ENCODE peak calls at places on chromosomes 1 and 21, in six cellular contexts. E is pancreas, Y is adrenal gland, O is choroid plexus epithelial cell, U is fibroblast of pulmonary artery, S is heart left ventricle. V is an unnamed sample.

GRCh38 chr1:184465489-184466146 is 78.8 kb downstream of the C1orf21 start:
- DNase-seq in E (no peak), S (peak), Y (no peak), O (peak), U (peak), V (no peak)

GRCh38 chr1:163296504-163296903 is 25.2 kb upstream of the NUF2 start:
- DNase-seq in O (no peak), E (no peak), Y (no peak), S (no peak), U (no peak), V (no peak)

GRCh38 chr1:236576004-236576403 is 28.3 kb downstream of the HEATR1 start:
- DNase-seq in E (no peak), O (peak), U (peak), Y (no peak), S (no peak), V (no peak)

GRCh38 chr1:119372493-119373086 is 4.0 kb downstream of the HAO2 start:
- DNase-seq in U (peak), E (no peak), O (peak), Y (peak), S (no peak), V (no peak)

GRCh38 chr1:95716097-95716496 is 482.1 kb downstream of the RWDD3 start:
- DNase-seq in U (no peak), E (no peak), Y (no peak), S (no peak), O (no peak), V (no peak)

GRCh38 chr1:58981392-58981791 is 197.5 kb upstream of the JUN start:
- DNase-seq in E (no peak), O (no peak), Y (no peak), S (no peak), U (no peak), V (no peak)

GRCh38 chr1:98086796-98087195 is 166.0 kb upstream of the DPYD start:
- DNase-seq in E (no peak), S (no peak), U (peak), Y (no peak), O (peak), V (no peak)

GRCh38 chr21:44763451-44764318 is 37.9 kb downstream of the UBE2G2 start:
- DNase-seq in U (no peak), S (no peak), Y (no peak), O (no peak), E (no peak), V (no peak)

GRCh38 chr21:15276243-15276642 is 211.4 kb upstream of the NRIP1 start:
- DNase-seq in U (peak), S (no peak), Y (no peak), O (no peak), E (no peak), V (no peak)

GRCh38 chr1:7595338-7595737 is 175.8 kb upstream of the VAMP3 start:
- DNase-seq in Y (no peak), O (no peak), E (no peak), U (no peak), S (no peak), V (no peak)

GRCh38 chr1:160830321-160831153 is 32.1 kb downstream of the CD244 start:
- DNase-seq in U (peak), E (peak), O (peak), Y (peak), S (peak), V (peak)

GRCh38 chr21:35503646-35504045 is 454.5 kb upstream of the RUNX1 start:
- DNase-seq in E (no peak), S (peak), Y (peak), O (peak), U (peak), V (no peak)

GRCh38 chr1:11691302-11691914 is at the start of gene DRAXIN:
- DNase-seq in O (no peak), S (no peak), E (no peak), U (no peak), Y (no peak), V (no peak)

GRCh38 chr1:10267319-10267718 is 56.9 kb downstream of the KIF1B start:
- DNase-seq in E (no peak), U (peak), S (no peak), O (no peak), Y (peak), V (no peak)

GRCh38 chr1:54794401-54795099 is 6.6 kb downstream of the TTC22 start:
- DNase-seq in Y (no peak), U (no peak), O (peak), E (no peak), S (no peak), V (no peak)

GRCh38 chr1:59436637-59437036 is 139.7 kb downstream of the FGGY start:
- DNase-seq in O (no peak), U (no peak), S (no peak), E (no peak), Y (no peak), V (no peak)

GRCh38 chr1:101158424-101158823 is 78.4 kb upstream of the S1PR1 start:
- DNase-seq in S (no peak), E (no peak), U (no peak), Y (no peak), O (no peak), V (no peak)

GRCh38 chr1:234108921-234109320 is 204.4 kb downstream of the SLC35F3 start:
- DNase-seq in U (no peak), S (no peak), Y (no peak), E (no peak), O (no peak), V (no peak)

GRCh38 chr1:164777518-164777917 is 218.5 kb downstream of the PBX1 start:
- DNase-seq in U (no peak), S (no peak), O (no peak), Y (no peak), E (no peak), V (no peak)

GRCh38 chr1:6494627-6495026 is 3.2 kb upstream of the PLEKHG5 start:
- DNase-seq in O (no peak), E (no peak), U (no peak), S (peak), Y (no peak), V (no peak)

GRCh38 chr1:41246568-41246967 is 4.5 kb upstream of the SCMH1 start:
- DNase-seq in S (no peak), Y (no peak), E (no peak), O (no peak), U (no peak), V (no peak)

GRCh38 chr1:52632732-52633290 is at the start of gene SHISAL2A:
- DNase-seq in O (no peak), Y (peak), S (peak), E (peak), U (peak), V (peak)

GRCh38 chr1:75131593-75132420 is 2.4 kb upstream of the LHX8 start:
- DNase-seq in O (no peak), E (no peak), S (no peak), Y (no peak), U (no peak), V (no peak)

GRCh38 chr1:226730826-226731225 is 8.3 kb downstream of the ITPKB start:
- DNase-seq in S (no peak), U (no peak), Y (no peak), E (no peak), O (no peak), V (no peak)

GRCh38 chr21:44552136-44552535 is 831 bp upstream of the KRTAP10-2 start:
- DNase-seq in O (no peak), E (no peak), U (no peak), Y (no peak), S (no peak), V (no peak)

GRCh38 chr21:22711636-22712035 is 1713.4 kb downstream of the NCAM2 start:
- DNase-seq in O (peak), U (peak), S (no peak), Y (no peak), E (no peak), V (no peak)

GRCh38 chr1:25431495-25432363 is 1.0 kb downstream of the MACO1 start:
- DNase-seq in E (peak), S (peak), O (no peak), Y (peak), U (no peak), V (no peak)

GRCh38 chr1:231806623-231807470 is 180.3 kb downstream of the DISC1 start:
- DNase-seq in E (peak), U (peak), Y (peak), O (peak), S (peak), V (peak)

GRCh38 chr1:170765712-170766330 is 101.9 kb downstream of the PRRX1 start:
- DNase-seq in U (peak), Y (no peak), O (peak), E (no peak), S (no peak), V (no peak)

GRCh38 chr1:234478152-234478480 is 863 bp downstream of the TARBP1 start:
- DNase-seq in Y (peak), S (no peak), O (peak), E (peak), U (peak), V (peak)

GRCh38 chr1:36732038-36732402 is 249.3 kb upstream of the CSF3R start:
- DNase-seq in S (no peak), U (no peak), E (no peak), Y (no peak), O (no peak), V (no peak)

GRCh38 chr1:24707659-24708058 is 37.6 kb upstream of the CLIC4 start:
- DNase-seq in Y (no peak), O (peak), U (peak), S (no peak), E (no peak), V (no peak)

GRCh38 chr1:180309338-180309737 is 79.3 kb downstream of the LHX4 start:
- DNase-seq in S (no peak), Y (no peak), U (peak), O (peak), E (no peak), V (no peak)

GRCh38 chr1:222387020-222387816 is 160.7 kb downstream of the HHIPL2 start:
- DNase-seq in E (no peak), O (no peak), Y (no peak), U (no peak), S (no peak), V (no peak)

GRCh38 chr1:220224611-220225124 is 47.6 kb downstream of the RAB3GAP2 start:
- DNase-seq in U (no peak), O (no peak), Y (no peak), E (no peak), S (no peak), V (no peak)
- H3K4me3 ChIP-seq in U (no peak), O (no peak), Y (no peak), E (no peak), S (no peak), V (no peak)

DNA sequence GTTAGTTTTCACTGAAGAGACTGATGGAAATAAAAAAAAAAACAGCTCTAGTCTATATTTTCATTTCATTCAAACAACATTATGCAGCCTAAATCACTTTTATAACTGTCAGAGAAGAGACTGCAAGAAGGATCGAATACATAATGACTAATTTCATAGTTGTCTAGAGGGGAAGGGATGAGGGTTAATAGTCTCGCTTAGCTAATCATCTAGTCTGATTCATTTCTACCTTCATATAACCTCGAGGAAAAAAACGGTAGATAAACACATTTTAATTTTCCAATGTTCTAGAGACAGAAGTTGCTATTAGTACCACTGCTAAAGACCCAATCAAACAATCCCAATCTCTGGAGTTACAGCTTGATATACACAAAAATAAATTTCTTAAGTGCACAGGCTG is 3.5 kb downstream of the FUBP1 start:
- DNase-seq in O (peak), U (peak), S (no peak), E (no peak), Y (no peak), V (no peak)
- H3K4me3 ChIP-seq in O (peak), U (peak), S (peak), E (no peak), Y (no peak), V (peak)

GRCh38 chr1:229578168-229579100 is 19.9 kb upstream of the ABCB10 start:
- DNase-seq in Y (no peak), U (no peak), S (no peak), E (no peak), O (no peak), V (no peak)
- H3K4me3 ChIP-seq in Y (no peak), U (peak), S (no peak), E (no peak), O (no peak), V (peak)

GRCh38 chr21:28790335-28790734 is 202.3 kb downstream of the LTN1 start:
- DNase-seq in S (no peak), O (no peak), Y (no peak), U (no peak), E (no peak), V (no peak)
- H3K4me3 ChIP-seq in S (no peak), O (no peak), Y (no peak), U (no peak), E (no peak), V (no peak)

DNA sequence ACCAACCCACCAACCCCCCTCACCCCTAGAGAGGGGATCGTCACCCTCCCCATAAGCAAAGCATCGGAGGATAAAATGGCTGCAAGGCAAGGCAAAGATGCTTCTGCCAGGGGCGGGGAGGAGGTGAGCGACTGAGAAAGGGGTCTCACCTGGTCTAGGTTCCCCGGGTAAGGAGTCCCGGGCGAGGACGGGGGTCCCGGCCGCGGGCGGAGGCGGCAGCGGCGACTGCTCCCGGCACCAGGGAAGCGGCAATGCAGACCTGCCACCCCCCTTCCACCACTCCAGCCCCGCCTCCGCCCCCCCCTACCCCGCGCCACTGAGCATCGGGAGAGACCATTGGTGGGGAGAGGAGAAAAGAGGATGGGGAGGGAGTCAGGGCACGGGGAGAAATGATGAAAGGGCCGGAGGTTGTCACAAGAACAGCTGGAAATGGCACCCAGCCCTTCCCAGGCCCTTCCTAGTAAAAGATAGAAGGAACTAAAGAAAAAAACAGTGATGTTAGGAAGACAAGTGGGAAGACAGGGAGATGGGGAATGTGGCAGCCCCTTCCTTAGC is at the start of gene SV2A:
- DNase-seq in Y (peak), O (peak), U (peak), E (no peak), S (no peak), V (peak)
- H3K4me3 ChIP-seq in Y (peak), O (peak), U (peak), E (no peak), S (peak), V (peak)

DNA sequence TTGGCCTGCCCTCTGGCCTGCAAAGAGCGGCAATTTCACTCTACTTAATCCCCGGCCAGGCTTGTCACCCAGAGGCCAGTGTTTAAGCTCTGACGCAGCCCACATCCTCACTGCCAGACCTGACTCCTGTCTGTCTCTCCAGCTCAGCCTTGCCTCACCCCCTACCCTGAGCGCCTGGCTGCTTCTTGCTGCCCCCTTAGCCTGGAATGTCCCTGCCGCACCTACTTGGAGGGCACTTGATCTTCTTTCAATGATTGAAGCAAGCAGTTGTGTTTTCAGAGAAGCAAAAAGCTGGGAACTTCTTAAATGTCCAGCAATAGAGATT is 87.4 kb upstream of the ZBTB40 start:
- DNase-seq in Y (no peak), U (no peak), E (no peak), O (no peak), S (no peak), V (no peak)
- H3K4me3 ChIP-seq in Y (no peak), U (no peak), E (no peak), O (no peak), S (no peak), V (no peak)

DNA sequence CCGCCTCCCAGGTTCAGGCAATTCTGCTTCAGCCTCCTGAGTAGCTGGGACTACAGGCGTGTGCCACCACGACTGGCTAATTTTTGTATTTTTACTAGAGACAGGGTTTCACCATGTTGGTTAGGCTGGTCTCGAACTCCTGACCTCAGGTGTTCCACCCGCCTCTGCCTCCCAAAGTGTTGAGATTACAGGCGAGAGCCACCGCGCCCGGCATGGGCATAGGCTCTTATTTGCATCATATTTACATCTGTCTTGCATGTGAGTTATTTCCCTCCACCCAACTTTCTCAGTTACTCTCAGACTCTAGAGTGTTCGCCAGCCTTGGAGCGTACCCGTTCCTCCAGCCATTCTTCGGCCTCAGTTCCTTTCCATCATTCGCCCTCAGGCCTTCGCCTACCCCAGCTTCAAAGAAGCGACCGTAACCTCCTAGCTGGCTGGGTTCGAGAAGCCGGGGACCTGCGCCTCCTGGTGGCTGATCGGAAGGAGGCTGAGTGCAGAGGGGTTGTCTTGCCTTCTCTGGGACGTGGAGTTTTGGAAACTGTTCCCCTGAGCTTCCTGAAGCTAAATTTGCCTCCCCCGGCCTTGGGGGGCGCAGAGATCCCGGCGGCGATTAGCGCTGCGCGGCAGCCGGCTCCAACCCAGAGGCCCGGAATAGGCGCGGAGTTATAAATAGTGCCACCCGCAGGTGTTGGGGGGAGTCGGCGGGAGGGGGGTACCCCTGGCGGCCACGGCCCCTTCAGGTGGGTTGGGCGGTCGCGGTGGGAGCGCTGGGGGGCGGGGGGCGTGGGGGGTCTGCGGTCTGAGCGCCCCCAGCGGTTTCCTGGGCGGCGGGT is 3.6 kb upstream of the ZBTB7B start:
- DNase-seq in S (peak), U (peak), O (peak), Y (peak), E (no peak), V (peak)
- H3K4me3 ChIP-seq in S (peak), U (peak), O (peak), Y (no peak), E (peak), V (peak)

GRCh38 chr1:205319081-205320018 is 2.2 kb downstream of the NUAK2 start:
- DNase-seq in Y (peak), S (peak), E (peak), O (peak), U (peak), V (no peak)
- H3K4me3 ChIP-seq in Y (no peak), S (no peak), E (peak), O (peak), U (peak), V (no peak)